ENCODE peak calls at places on chromosomes 5 and 9, in six cellular contexts. I is MM.1S, A is GM23248, G is GM23338, F is SK-N-SH, K is hepatocyte. B is an unnamed sample.

GRCh38 chr9:105064248-105065118 is 136.5 kb upstream of the ABCA1 start:
- DNase-seq in A (peak), I (no peak), K (peak), G (peak), F (peak), B (peak)

GRCh38 chr5:178994580-178995340 is at the start of gene GRM6:
- DNase-seq in I (no peak), G (peak), F (peak), A (peak), K (no peak), B (peak)

GRCh38 chr5:115962565-115963402 is 509 bp downstream of the LVRN start:
- DNase-seq in F (peak), G (peak), I (no peak), K (no peak), A (peak), B (peak)

GRCh38 chr5:176631383-176631970 is 1.0 kb downstream of the EIF4E1B start:
- DNase-seq in A (no peak), I (no peak), K (no peak), G (no peak), F (no peak), B (no peak)

GRCh38 chr5:178285399-178286225 is 53.0 kb upstream of the PHYKPL start:
- DNase-seq in A (no peak), K (no peak), G (no peak), F (no peak), I (no peak), B (no peak)

GRCh38 chr9:78986446-78986845 is 585.3 kb upstream of the TLE4 start:
- DNase-seq in F (no peak), G (no peak), I (no peak), K (no peak), A (no peak), B (no peak)

GRCh38 chr9:72193478-72193881 is 44.2 kb downstream of the GDA start:
- DNase-seq in A (no peak), K (no peak), I (peak), G (peak), F (no peak), B (peak)

GRCh38 chr9:121743441-121744001 is 92.1 kb downstream of the DAB2IP start:
- DNase-seq in F (peak), I (no peak), G (peak), K (peak), A (peak), B (peak)

GRCh38 chr9:25830381-25830780 is 152.1 kb upstream of the TUSC1 start:
- DNase-seq in G (no peak), F (no peak), K (no peak), A (no peak), I (no peak), B (no peak)

GRCh38 chr5:17400724-17401508 is 97.1 kb upstream of the TAF11L2 start:
- DNase-seq in G (peak), F (no peak), K (no peak), I (no peak), A (no peak), B (peak)

GRCh38 chr9:124098141-124098905 is 86.8 kb downstream of the LHX2 start:
- DNase-seq in G (no peak), I (no peak), F (no peak), K (no peak), A (no peak), B (no peak)

GRCh38 chr5:31153523-31153922 is 40.0 kb upstream of the CDH6 start:
- DNase-seq in K (peak), I (no peak), F (no peak), A (peak), G (no peak), B (no peak)

GRCh38 chr9:133094842-133095393 is 26.1 kb downstream of the RALGDS start:
- DNase-seq in A (no peak), K (no peak), I (no peak), F (no peak), G (no peak), B (no peak)

GRCh38 chr5:179314606-179315355 is 30.5 kb downstream of the ADAMTS2 start:
- DNase-seq in F (no peak), A (peak), K (no peak), I (no peak), G (no peak), B (no peak)

GRCh38 chr5:172766287-172767104 is 4.5 kb downstream of the DUSP1 start:
- DNase-seq in K (peak), G (no peak), F (no peak), I (no peak), A (peak), B (no peak)

GRCh38 chr5:43560128-43560527 is 3.3 kb upstream of the PAIP1 start:
- DNase-seq in I (no peak), G (no peak), F (no peak), A (no peak), K (no peak), B (no peak)

GRCh38 chr5:101425345-101425744 is 522.3 kb upstream of the ST8SIA4 start:
- DNase-seq in I (no peak), K (no peak), F (no peak), G (no peak), A (peak), B (no peak)

GRCh38 chr5:102666164-102666951 is 88.7 kb upstream of the PAM start:
- DNase-seq in F (peak), A (peak), K (no peak), I (no peak), G (peak), B (peak)

GRCh38 chr9:98765276-98765675 is 31.1 kb downstream of the ANKS6 start:
- DNase-seq in I (no peak), G (no peak), K (no peak), F (no peak), A (no peak), B (no peak)

GRCh38 chr5:33010851-33011250 is 299.7 kb downstream of the NPR3 start:
- DNase-seq in G (no peak), A (peak), K (no peak), F (no peak), I (no peak), B (no peak)

GRCh38 chr5:5360878-5361520 is 61.5 kb upstream of the ICE1 start:
- DNase-seq in A (no peak), K (peak), G (no peak), F (no peak), I (no peak), B (peak)

GRCh38 chr5:102581011-102581410 is 82.2 kb upstream of the SLCO6A1 start:
- DNase-seq in F (no peak), A (no peak), I (no peak), G (no peak), K (no peak), B (no peak)

GRCh38 chr5:93395891-93396465 is 185.0 kb downstream of the NR2F1-AS1 start:
- DNase-seq in I (no peak), A (no peak), F (no peak), K (no peak), G (no peak), B (no peak)

GRCh38 chr5:79318935-79319614 is 83.1 kb downstream of the JMY start:
- DNase-seq in F (no peak), K (no peak), A (peak), G (no peak), I (no peak), B (no peak)

GRCh38 chr9:103942652-103943051 is 151.5 kb upstream of the SMC2 start:
- DNase-seq in K (no peak), F (no peak), I (no peak), A (no peak), G (no peak), B (no peak)

GRCh38 chr5:175847061-175847460 is 24.3 kb upstream of the CPLX2 start:
- DNase-seq in G (no peak), K (no peak), I (no peak), F (no peak), A (no peak), B (no peak)

GRCh38 chr9:130245474-130245873 is 20.1 kb upstream of the HMCN2 start:
- DNase-seq in A (no peak), I (no peak), F (no peak), K (no peak), G (no peak), B (no peak)

GRCh38 chr5:151591144-151591819 is at the start of gene FAT2:
- DNase-seq in K (peak), F (no peak), A (no peak), G (peak), I (no peak), B (peak)

GRCh38 chr5:87169300-87169991 is 98.2 kb upstream of the RASA1 start:
- DNase-seq in F (no peak), A (peak), K (no peak), I (peak), G (no peak), B (no peak)

GRCh38 chr5:98936948-98937715 is 8.3 kb upstream of the CHD1 start:
- DNase-seq in F (no peak), I (no peak), A (peak), K (no peak), G (no peak), B (no peak)

GRCh38 chr5:124451721-124452383 is 294.6 kb downstream of the ZNF608 start:
- DNase-seq in F (no peak), I (no peak), G (no peak), K (no peak), A (no peak), B (no peak)

GRCh38 chr9:98231770-98232478 is 23.5 kb downstream of the TBC1D2 start:
- DNase-seq in I (no peak), F (no peak), G (no peak), K (peak), A (peak), B (no peak)

GRCh38 chr9:135048046-135048757 is 39.3 kb upstream of the OLFM1 start:
- DNase-seq in A (no peak), F (no peak), G (no peak), I (no peak), K (no peak), B (no peak)

GRCh38 chr9:135049460-135049859 is 38.0 kb upstream of the OLFM1 start:
- DNase-seq in K (no peak), F (no peak), A (no peak), G (no peak), I (no peak), B (no peak)

GRCh38 chr9:135047521-135047920 is 39.9 kb upstream of the OLFM1 start:
- DNase-seq in G (no peak), I (no peak), F (no peak), A (no peak), K (no peak), B (no peak)

GRCh38 chr9:135050072-135050990 is 37.1 kb upstream of the OLFM1 start:
- DNase-seq in I (no peak), K (no peak), G (no peak), F (no peak), A (no peak), B (no peak)

DNA sequence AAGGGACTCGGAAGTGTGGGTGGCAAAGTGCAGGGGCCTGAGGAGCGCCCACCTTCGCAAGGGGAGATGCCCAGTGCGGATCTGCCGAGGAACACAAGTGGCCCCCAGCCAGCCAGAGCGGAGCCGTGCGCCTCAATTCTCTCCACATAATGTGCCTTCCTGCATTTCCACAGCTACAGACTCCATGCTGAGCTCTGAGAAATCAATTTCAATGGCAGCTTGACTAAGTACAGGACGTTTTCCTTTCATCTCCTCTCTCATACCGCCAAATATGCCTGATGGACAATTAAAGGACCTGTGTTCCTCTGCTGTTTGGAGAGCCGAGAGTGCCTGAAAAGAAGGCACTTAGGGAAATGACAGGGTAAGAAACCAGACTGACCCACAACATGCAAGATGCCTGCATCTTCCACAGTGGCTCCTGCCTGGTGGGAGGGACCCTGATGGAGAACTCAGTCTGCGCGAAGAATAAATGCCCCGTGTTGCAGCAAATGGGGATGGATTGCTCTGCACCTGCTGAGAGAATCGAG is 38.6 kb upstream of the OLFM1 start:
- DNase-seq in K (no peak), G (no peak), A (no peak), I (no peak), F (no peak), B (no peak)
- TF ChIP-seq EZH2phosphoT487 in K (no peak), G (no peak), A (no peak), I (no peak), F (no peak), B (no peak)

DNA sequence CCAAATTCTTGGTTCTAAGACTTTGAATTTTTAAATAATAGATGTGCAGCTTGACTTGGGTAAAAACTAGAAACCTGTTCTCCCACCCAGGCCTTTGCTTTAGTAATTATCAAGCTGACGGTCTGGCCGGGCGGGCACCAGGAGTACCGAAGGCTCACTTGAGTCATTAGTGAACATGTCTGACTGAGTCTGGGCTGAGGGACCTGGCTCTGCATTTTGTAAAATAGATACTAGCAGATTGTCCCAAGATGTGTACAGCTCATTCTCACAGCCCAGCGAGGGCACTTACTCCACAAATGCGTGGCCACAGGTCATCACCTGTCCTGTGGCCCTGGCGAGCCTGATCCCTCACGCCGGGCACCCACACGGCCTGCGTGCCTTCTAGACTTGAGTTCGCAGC is 216.2 kb downstream of the FANCC start:
- DNase-seq in A (no peak), I (no peak), F (no peak), G (no peak), K (no peak), B (no peak)
- TF ChIP-seq EZH2phosphoT487 in A (no peak), I (no peak), F (no peak), G (no peak), K (no peak), B (no peak)

DNA sequence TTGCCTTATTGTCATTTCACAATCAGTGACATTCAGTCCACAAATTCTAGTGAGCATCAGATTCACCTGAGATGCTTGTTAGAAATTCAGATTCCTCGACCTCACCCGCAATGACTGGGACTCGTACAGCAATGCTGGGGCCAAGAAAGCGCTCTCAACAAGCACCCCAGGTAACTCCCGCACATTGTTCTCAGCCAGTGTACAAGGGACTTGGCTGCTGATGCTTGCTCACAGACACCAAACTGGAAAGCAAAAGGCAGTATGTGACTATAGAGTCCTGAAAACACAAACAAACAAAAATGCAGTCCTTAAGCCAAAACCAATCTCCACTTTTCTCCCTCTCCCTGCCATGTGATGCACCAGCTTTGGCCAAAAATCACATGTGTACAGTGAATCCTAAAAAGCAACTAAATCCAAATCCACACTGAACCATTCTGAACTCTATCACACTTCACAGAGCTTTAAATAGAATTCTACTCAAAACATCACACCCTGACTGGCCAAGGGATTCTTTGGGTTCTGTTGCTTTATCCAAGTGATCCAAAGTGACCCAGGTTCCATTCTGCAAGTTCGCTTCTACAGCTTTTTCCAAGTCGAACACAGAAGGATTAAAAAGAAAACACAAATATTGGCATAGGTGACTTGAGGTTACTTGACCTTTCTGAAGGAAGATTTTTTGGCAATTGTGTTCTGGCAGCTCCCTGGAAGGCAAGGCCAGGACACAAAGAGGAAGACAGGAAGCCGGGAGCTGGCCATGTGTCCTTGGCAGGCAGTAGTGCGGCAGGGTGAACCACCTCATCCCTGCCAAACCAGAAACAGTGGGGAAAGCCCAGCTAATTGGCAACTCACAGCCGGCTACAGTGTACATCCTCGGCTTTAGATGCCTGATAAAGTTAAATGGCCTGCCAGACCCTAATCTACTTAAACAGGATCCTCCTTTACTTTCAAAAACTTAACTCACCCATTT is 115.1 kb downstream of the NFIB start:
- DNase-seq in F (peak), K (no peak), A (peak), G (peak), I (no peak), B (peak)
- TF ChIP-seq EZH2phosphoT487 in F (no peak), K (no peak), A (no peak), G (no peak), I (no peak), B (no peak)

DNA sequence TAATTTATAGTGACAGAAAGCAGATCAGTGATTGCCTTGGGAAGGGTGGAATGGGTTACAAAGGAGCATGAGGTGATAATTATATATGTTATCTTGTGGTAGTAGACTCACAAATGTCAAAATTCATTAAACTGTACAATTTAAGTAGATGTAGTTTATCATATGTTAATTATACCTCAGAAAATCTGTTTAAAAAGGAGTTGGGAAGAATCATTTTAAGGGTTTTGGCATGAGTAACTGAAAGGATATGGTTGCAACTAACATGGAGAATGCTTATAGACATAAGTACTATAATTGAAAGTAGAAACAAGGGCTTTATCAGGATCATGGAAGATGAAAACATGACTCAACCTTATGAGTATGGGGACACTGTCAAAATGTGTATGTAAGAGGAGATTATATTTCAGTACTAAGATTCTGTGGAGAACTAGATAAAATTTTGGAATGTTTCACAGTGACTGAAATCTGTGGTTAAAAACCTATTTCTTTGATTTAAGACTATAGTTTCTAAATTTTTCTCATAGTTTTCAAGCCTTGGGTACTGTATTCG is 73.2 kb downstream of the FCHO2 start:
- DNase-seq in F (no peak), A (peak), G (no peak), K (no peak), I (no peak), B (no peak)
- TF ChIP-seq EZH2phosphoT487 in F (no peak), A (no peak), G (no peak), K (no peak), I (no peak), B (no peak)

GRCh38 chr9:83962165-83962564 is 17.9 kb downstream of the HNRNPK start:
- DNase-seq in K (no peak), F (no peak), I (no peak), A (peak), G (peak), B (no peak)
- TF ChIP-seq EZH2phosphoT487 in K (no peak), F (no peak), I (no peak), A (no peak), G (no peak), B (no peak)

GRCh38 chr9:93097496-93098205 is 1.6 kb downstream of the CARD19 start:
- DNase-seq in I (no peak), G (no peak), K (no peak), A (peak), F (no peak), B (no peak)
- TF ChIP-seq EZH2phosphoT487 in I (no peak), G (no peak), K (no peak), A (no peak), F (no peak), B (no peak)

DNA sequence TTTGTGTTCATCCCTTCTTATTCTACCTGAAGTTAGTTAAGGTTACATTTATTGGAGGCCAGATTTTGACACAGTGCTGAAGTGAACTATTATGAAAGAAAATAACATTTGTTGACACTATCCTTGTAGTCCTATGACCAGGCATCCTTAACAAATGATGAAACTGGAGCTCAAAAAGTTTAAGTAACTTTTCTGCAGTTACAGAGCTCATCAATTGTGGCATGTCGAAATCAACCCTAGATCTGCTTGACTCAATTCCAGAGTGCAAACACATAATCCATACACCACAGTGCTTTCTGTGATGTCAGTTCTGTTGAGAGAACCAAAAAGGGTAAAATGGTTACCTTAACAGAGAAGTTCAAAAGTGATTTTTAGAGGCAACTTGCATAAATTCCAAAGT is 28.6 kb downstream of the KCNN2 start:
- DNase-seq in F (no peak), I (no peak), G (no peak), K (no peak), A (no peak), B (no peak)
- TF ChIP-seq EZH2phosphoT487 in F (no peak), I (no peak), G (no peak), K (no peak), A (no peak), B (no peak)

GRCh38 chr9:68541568-68541967 is 885 bp upstream of the TMEM252 start:
- DNase-seq in F (no peak), A (no peak), I (no peak), G (no peak), K (no peak), B (no peak)
- TF ChIP-seq EZH2phosphoT487 in F (no peak), A (no peak), I (no peak), G (no peak), K (no peak), B (no peak)

GRCh38 chr5:111829701-111830100 is 72.7 kb upstream of the NREP start:
- DNase-seq in F (no peak), I (no peak), G (no peak), A (peak), K (no peak), B (no peak)
- TF ChIP-seq EZH2phosphoT487 in F (no peak), I (no peak), G (no peak), A (no peak), K (no peak), B (no peak)